ENCODE peak calls at places on chromosomes 16 and 17, in ten cellular contexts. Y is brain microvascular endothelial cell; T is endodermal cell; O is retinal pigment epithelial cell; F is Calu3; H is CD8-positive, alpha-beta T cell; J is heart left ventricle; P is AG04450; S is fibroblast of lung; U is ovary. N is an unnamed sample.
A peak's percentile ranks its signal among the peaks of the same experiment; 100 is the strongest.

GRCh38 chr17:66629762-66630161 is 205.2 kb upstream of the CACNG5 start:
- DNase-seq in Y (no peak), T (no peak), O (no peak), F (no peak), H (no peak), J (no peak), P (no peak), S (no peak), U (no peak), N (no peak)

GRCh38 chr17:5780476-5780875 is 196.2 kb upstream of the NLRP1 start:
- DNase-seq in Y (peak; percentile 46), T (peak; percentile 64), O (no peak), F (no peak), H (no peak), J (no peak), P (no peak), S (no peak), U (no peak), N (no peak)

GRCh38 chr16:50505714-50506542 is 42.3 kb upstream of the NKD1 start:
- DNase-seq in Y (no peak), T (peak; percentile 82), O (no peak), F (no peak), H (peak; percentile 42), J (no peak), P (no peak), S (no peak), U (no peak), N (no peak)

GRCh38 chr17:77872714-77873517 is 85.6 kb upstream of the TNRC6C start:
- DNase-seq in Y (no peak), T (no peak), O (no peak), F (no peak), H (no peak), J (peak; percentile 14), P (no peak), S (no peak), U (no peak), N (no peak)

GRCh38 chr17:73371285-73371684 is 59.5 kb upstream of the CDC42EP4 start:
- DNase-seq in Y (peak; percentile 84), T (no peak), O (peak; percentile 51), F (peak; percentile 39), H (no peak), J (no peak), P (peak; percentile 73), S (peak; percentile 68), U (no peak), N (no peak)

GRCh38 chr17:65158081-65158480 is 20.9 kb downstream of the RGS9 start:
- DNase-seq in Y (no peak), T (no peak), O (no peak), F (no peak), H (no peak), J (no peak), P (no peak), S (no peak), U (no peak), N (no peak)

GRCh38 chr17:73068322-73069153 is 23.9 kb downstream of the SLC39A11 start:
- DNase-seq in Y (peak; percentile 92), T (no peak), O (peak; percentile 69), F (peak; percentile 69), H (no peak), J (no peak), P (peak; percentile 76), S (peak; percentile 77), U (no peak), N (no peak)

GRCh38 chr16:57600048-57600835 is 28.2 kb upstream of the ADGRG1 start:
- DNase-seq in Y (peak; percentile 17), T (peak; percentile 94), O (no peak), F (peak; percentile 88), H (peak; percentile 58), J (peak; percentile 80), P (no peak), S (peak; percentile 45), U (no peak), N (no peak)

GRCh38 chr17:82963104-82963950 is 116.1 kb upstream of the METRNL start:
- DNase-seq in Y (peak; percentile 69), T (peak; percentile 92), O (peak; percentile 17), F (no peak), H (peak; percentile 74), J (peak; percentile 91), P (peak; percentile 32), S (peak; percentile 80), U (peak; percentile 77), N (no peak)

GRCh38 chr16:56860226-56861020 is 4.6 kb upstream of the SLC12A3 start:
- DNase-seq in Y (no peak), T (no peak), O (no peak), F (no peak), H (no peak), J (peak; percentile 13), P (no peak), S (no peak), U (no peak), N (no peak)

GRCh38 chr17:20927586-20927985 is 115.2 kb downstream of the USP22 start:
- DNase-seq in Y (no peak), T (no peak), O (no peak), F (no peak), H (no peak), J (no peak), P (no peak), S (no peak), U (peak; percentile 35), N (no peak)

GRCh38 chr16:11309895-11310633 is 28.9 kb upstream of the PRM1 start:
- DNase-seq in Y (no peak), T (no peak), O (no peak), F (no peak), H (no peak), J (no peak), P (no peak), S (no peak), U (peak; percentile 39), N (no peak)

GRCh38 chr16:86566601-86566965 is at the start of gene FOXC2:
- DNase-seq in Y (peak; percentile 95), T (peak; percentile 97), O (peak; percentile 83), F (peak; percentile 96), H (no peak), J (peak; percentile 90), P (peak; percentile 81), S (peak; percentile 97), U (peak; percentile 78), N (no peak)

GRCh38 chr17:64001763-64002529 is 3.8 kb downstream of the PRR29 start:
- DNase-seq in Y (no peak), T (peak; percentile 59), O (no peak), F (no peak), H (no peak), J (peak; percentile 72), P (no peak), S (no peak), U (no peak), N (peak; percentile 27)

GRCh38 chr17:1590031-1590746 is 27.6 kb upstream of the PITPNA start:
- DNase-seq in Y (peak; percentile 83), T (peak; percentile 91), O (peak; percentile 86), F (peak; percentile 66), H (no peak), J (peak; percentile 82), P (peak; percentile 53), S (peak; percentile 78), U (peak; percentile 46), N (peak; percentile 58)

GRCh38 chr17:48568499-48569259 is 9.5 kb downstream of the HOXB4 start:
- DNase-seq in Y (no peak), T (no peak), O (no peak), F (no peak), H (no peak), J (no peak), P (no peak), S (peak; percentile 93), U (no peak), N (no peak)

GRCh38 chr17:19787733-19788357 is 39.7 kb upstream of the ALDH3A1 start:
- DNase-seq in Y (no peak), T (no peak), O (no peak), F (no peak), H (no peak), J (no peak), P (no peak), S (no peak), U (no peak), N (no peak)

GRCh38 chr17:19780846-19781245 is 32.7 kb upstream of the ALDH3A1 start:
- DNase-seq in Y (no peak), T (no peak), O (no peak), F (no peak), H (no peak), J (no peak), P (no peak), S (no peak), U (no peak), N (no peak)

GRCh38 chr17:19781488-19782458 is 33.7 kb upstream of the ALDH3A1 start:
- DNase-seq in Y (no peak), T (no peak), O (no peak), F (no peak), H (no peak), J (no peak), P (no peak), S (no peak), U (no peak), N (no peak)

DNA sequence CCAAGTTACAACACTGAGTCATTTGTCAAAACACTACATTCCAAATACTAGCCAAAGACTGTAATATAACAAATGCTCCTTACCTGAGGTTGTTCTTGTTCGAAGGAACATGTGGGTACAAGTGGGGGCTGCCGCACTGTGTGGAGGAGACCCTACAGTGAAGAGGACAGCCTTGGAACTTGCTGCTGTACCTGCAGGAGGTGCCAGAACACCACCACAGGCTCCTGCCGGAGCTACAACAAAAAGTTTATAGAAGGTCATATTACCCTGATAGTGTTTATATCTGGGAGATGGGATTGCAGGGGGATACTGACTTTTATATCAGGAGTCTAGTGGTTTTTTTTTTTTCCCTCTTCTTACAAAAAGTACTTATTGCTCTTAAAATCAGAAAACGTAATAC is 37.8 kb upstream of the ALDH3A1 start:
- DNase-seq in Y (no peak), T (peak; percentile 73), O (no peak), F (no peak), H (no peak), J (no peak), P (no peak), S (no peak), U (no peak), N (no peak)
- TF ChIP-seq CTCF in Y (peak; percentile 36), T (peak; percentile 66), O (no peak), F (no peak), H (no peak), J (no peak), P (peak; percentile 35), S (peak; percentile 13), U (no peak), N (no peak)

GRCh38 chr17:50806141-50806643 is 29.2 kb upstream of the WFIKKN2 start:
- DNase-seq in Y (peak; percentile 11), T (peak; percentile 86), O (no peak), F (peak; percentile 44), H (no peak), J (no peak), P (no peak), S (peak; percentile 49), U (no peak), N (no peak)
- TF ChIP-seq CTCF in Y (peak; percentile 51), T (peak; percentile 71), O (peak; percentile 37), F (peak; percentile 13), H (no peak), J (peak; percentile 15), P (peak; percentile 21), S (peak; percentile 28), U (no peak), N (no peak)

GRCh38 chr17:71830916-71831315 is 289.9 kb upstream of the SOX9 start:
- DNase-seq in Y (no peak), T (peak; percentile 89), O (no peak), F (no peak), H (no peak), J (no peak), P (no peak), S (no peak), U (no peak), N (no peak)
- TF ChIP-seq CTCF in Y (peak; percentile 35), T (peak; percentile 68), O (no peak), F (no peak), H (no peak), J (no peak), P (no peak), S (no peak), U (no peak), N (no peak)

GRCh38 chr16:73432794-73433455 is 385.0 kb upstream of the ZFHX3 start:
- DNase-seq in Y (no peak), T (no peak), O (no peak), F (no peak), H (no peak), J (no peak), P (no peak), S (no peak), U (no peak), N (no peak)
- TF ChIP-seq CTCF in Y (no peak), T (no peak), O (no peak), F (no peak), H (no peak), J (no peak), P (no peak), S (no peak), U (no peak), N (no peak)